ENCODE peak calls at places on chromosomes 2 and 18, in nine cellular contexts. F is stimulated activated CD8-positive, alpha-beta memory T cell treated with anti-CD3 and anti-CD28 coated beads, Interleukin-2, amount 100 ng/mL, for 1 hour; D is tibial artery; Q is iris pigment epithelial cell; Z is naive thymus-derived CD8-positive, alpha-beta T cell; L is stimulated activated CD4-positive, alpha-beta T cell treated with anti-CD3 and anti-CD28 coated beads, TNF-alpha, amount 100 ng/mL, for 1 hour; E is MCF 10A; C is HTR-8/SVneo; B is GM10248. M is an unnamed sample.
A peak's percentile ranks its signal among the peaks of the same experiment; 100 is the strongest.

GRCh38 chr2:16650287-16651249 is 15.1 kb downstream of the CYRIA start:
- DNase-seq in Q (peak; percentile 85), B (no peak), F (no peak), C (no peak), D (no peak), E (peak; percentile 61), L (no peak), Z (no peak), M (peak; percentile 88)

GRCh38 chr2:11676640-11677039 is 6.6 kb upstream of the NTSR2 start:
- DNase-seq in D (no peak), C (no peak), E (peak; percentile 25), Z (no peak), Q (no peak), F (no peak), L (no peak), B (no peak), M (no peak)

GRCh38 chr2:166665991-166666940 is 172.2 kb upstream of the SCN7A start:
- DNase-seq in C (no peak), Q (peak; percentile 84), B (no peak), L (no peak), F (no peak), Z (no peak), D (no peak), E (peak; percentile 33), M (peak; percentile 12)

GRCh38 chr2:20242727-20243377 is 17.9 kb upstream of the SDC1 start:
- DNase-seq in F (no peak), E (no peak), Q (no peak), Z (no peak), D (no peak), B (no peak), L (no peak), C (no peak), M (no peak)

GRCh38 chr2:190718652-190719526 is 70.0 kb downstream of the NAB1 start:
- DNase-seq in Z (no peak), Q (peak; percentile 84), D (no peak), F (no peak), B (peak; percentile 67), L (no peak), C (peak; percentile 80), E (peak; percentile 88), M (peak; percentile 87)

GRCh38 chr2:203878060-203878459 is 10.5 kb downstream of the CTLA4 start:
- DNase-seq in F (no peak), L (no peak), C (no peak), Q (no peak), B (no peak), D (no peak), E (no peak), Z (no peak), M (no peak)

GRCh38 chr2:23434721-23435121 is 49.7 kb downstream of the KLHL29 start:
- DNase-seq in B (no peak), C (no peak), D (peak; percentile 55), Q (peak; percentile 30), L (no peak), F (no peak), Z (no peak), E (peak; percentile 46), M (peak; percentile 21)

GRCh38 chr2:237867465-237867864 is 8.0 kb downstream of the RAMP1 start:
- DNase-seq in D (peak; percentile 44), E (no peak), L (no peak), F (no peak), Q (no peak), Z (no peak), B (no peak), C (no peak), M (no peak)

GRCh38 chr2:195687320-195688086 is 30.5 kb downstream of the SLC39A10 start:
- DNase-seq in L (no peak), B (no peak), D (no peak), E (no peak), C (no peak), Q (no peak), F (no peak), Z (no peak), M (no peak)

GRCh38 chr18:76805221-76805620 is 17.1 kb upstream of the ZNF236 start:
- DNase-seq in C (no peak), D (no peak), Q (peak; percentile 63), Z (no peak), L (no peak), F (no peak), B (no peak), E (peak; percentile 50), M (no peak)

GRCh38 chr2:3667151-3667631 is 9.2 kb downstream of the ALLC start:
- DNase-seq in Q (no peak), E (no peak), B (no peak), L (no peak), Z (no peak), D (peak; percentile 35), C (no peak), F (no peak), M (no peak)

GRCh38 chr2:119958642-119959268 is 54.1 kb upstream of the EPB41L5 start:
- DNase-seq in Z (no peak), E (no peak), Q (peak; percentile 73), F (no peak), L (no peak), D (no peak), B (no peak), C (no peak), M (no peak)

GRCh38 chr2:146278881-146279280 is 1565.9 kb upstream of the ACVR2A start:
- DNase-seq in C (no peak), E (no peak), D (no peak), F (no peak), Z (no peak), B (no peak), L (no peak), Q (no peak), M (no peak)

GRCh38 chr2:112994648-112995047 is 10.6 kb upstream of the IL36A start:
- DNase-seq in Z (no peak), C (no peak), D (no peak), L (no peak), Q (no peak), E (no peak), B (no peak), F (no peak), M (no peak)

GRCh38 chr2:51324028-51324427 is 292.1 kb upstream of the NRXN1 start:
- DNase-seq in Z (no peak), D (no peak), F (no peak), E (no peak), B (no peak), Q (no peak), C (no peak), L (no peak), M (no peak)

GRCh38 chr2:238905721-238906120 is 57.8 kb downstream of the TWIST2 start:
- DNase-seq in B (no peak), Z (no peak), Q (no peak), F (no peak), L (no peak), E (no peak), C (no peak), D (no peak), M (no peak)

GRCh38 chr18:5058768-5059539 is 138.1 kb downstream of the AKAIN1 start:
- DNase-seq in D (no peak), Q (no peak), B (peak; percentile 31), F (peak; percentile 2), Z (peak; percentile 79), L (no peak), C (no peak), E (no peak), M (no peak)

GRCh38 chr18:54995421-54995820 is 36.2 kb upstream of the CCDC68 start:
- DNase-seq in D (no peak), C (no peak), F (no peak), E (no peak), B (no peak), Q (no peak), L (no peak), Z (no peak), M (no peak)

GRCh38 chr2:216710531-216711282 is 15.4 kb upstream of the IGFBP5 start:
- DNase-seq in L (no peak), C (no peak), B (no peak), F (no peak), E (no peak), D (no peak), Z (no peak), Q (peak; percentile 35), M (no peak)